ENCODE peak calls at places on chromosomes 3 and 15, in six cellular contexts. N is GM12892, P is transverse colon, Q is body of pancreas, T is HCT116, O is heart left ventricle. X is an unnamed sample.

GRCh38 chr3:178588593-178588992 is 52.4 kb downstream of the KCNMB2 start:
- DNase-seq in N (no peak), P (no peak), Q (no peak), T (no peak), O (no peak), X (no peak)

GRCh38 chr3:31999902-32000439 is 18.4 kb downstream of the ZNF860 start:
- DNase-seq in N (no peak), P (no peak), Q (no peak), T (no peak), O (no peak), X (no peak)

GRCh38 chr3:15114466-15115358 is 15.8 kb upstream of the RBSN start:
- DNase-seq in N (no peak), P (no peak), Q (no peak), T (no peak), O (no peak), X (no peak)

GRCh38 chr15:70569718-70570231 is 193.6 kb downstream of the UACA start:
- DNase-seq in N (no peak), P (no peak), Q (no peak), T (peak), O (no peak), X (no peak)

GRCh38 chr3:78165876-78166275 is 1126.0 kb downstream of the ROBO2 start:
- DNase-seq in N (no peak), P (no peak), Q (no peak), T (no peak), O (no peak), X (no peak)

GRCh38 chr3:48863122-48863521 is 15.4 kb upstream of the PRKAR2A start:
- DNase-seq in N (no peak), P (no peak), Q (no peak), T (no peak), O (no peak), X (no peak)

GRCh38 chr3:107800705-107801104 is 277.9 kb downstream of the BBX start:
- DNase-seq in N (no peak), P (no peak), Q (no peak), T (no peak), O (no peak), X (no peak)

GRCh38 chr3:126666002-126666401 is 11.1 kb upstream of the TXNRD3 start:
- DNase-seq in N (no peak), P (no peak), Q (no peak), T (no peak), O (no peak), X (no peak)

GRCh38 chr3:47089605-47090004 is 74.3 kb downstream of the SETD2 start:
- DNase-seq in N (no peak), P (no peak), Q (no peak), T (no peak), O (no peak), X (no peak)

GRCh38 chr3:60086811-60087210 is 1037.0 kb upstream of the CFAP20DC start:
- DNase-seq in N (no peak), P (no peak), Q (no peak), T (peak), O (no peak), X (peak)

GRCh38 chr3:138329127-138329983 is at the start of gene NME9:
- DNase-seq in N (peak), P (peak), Q (peak), T (peak), O (peak), X (peak)

GRCh38 chr15:91127236-91127914 is 27.3 kb downstream of the SV2B start:
- DNase-seq in N (no peak), P (no peak), Q (no peak), T (no peak), O (no peak), X (no peak)

GRCh38 chr3:163924600-163924999 is 1153.7 kb downstream of the SI start:
- DNase-seq in N (no peak), P (no peak), Q (no peak), T (no peak), O (no peak), X (no peak)

GRCh38 chr3:164230385-164231094 is 847.8 kb downstream of the SI start:
- DNase-seq in N (no peak), P (no peak), Q (no peak), T (no peak), O (no peak), X (no peak)

GRCh38 chr3:22862111-22862510 is 341.0 kb upstream of the UBE2E2 start:
- DNase-seq in N (no peak), P (no peak), Q (no peak), T (no peak), O (no peak), X (no peak)

GRCh38 chr15:45457215-45457614 is 65.3 kb downstream of the SLC30A4 start:
- DNase-seq in N (no peak), P (no peak), Q (no peak), T (no peak), O (no peak), X (no peak)

GRCh38 chr15:45456212-45457106 is 66.1 kb downstream of the SLC30A4 start:
- DNase-seq in N (no peak), P (peak), Q (peak), T (peak), O (peak), X (peak)

GRCh38 chr15:45454825-45455224 is 67.7 kb downstream of the SLC30A4 start:
- DNase-seq in N (peak), P (peak), Q (peak), T (peak), O (peak), X (peak)

GRCh38 chr15:45458746-45459403 is 63.7 kb downstream of the SLC30A4 start:
- DNase-seq in N (no peak), P (peak), Q (peak), T (no peak), O (peak), X (no peak)

DNA sequence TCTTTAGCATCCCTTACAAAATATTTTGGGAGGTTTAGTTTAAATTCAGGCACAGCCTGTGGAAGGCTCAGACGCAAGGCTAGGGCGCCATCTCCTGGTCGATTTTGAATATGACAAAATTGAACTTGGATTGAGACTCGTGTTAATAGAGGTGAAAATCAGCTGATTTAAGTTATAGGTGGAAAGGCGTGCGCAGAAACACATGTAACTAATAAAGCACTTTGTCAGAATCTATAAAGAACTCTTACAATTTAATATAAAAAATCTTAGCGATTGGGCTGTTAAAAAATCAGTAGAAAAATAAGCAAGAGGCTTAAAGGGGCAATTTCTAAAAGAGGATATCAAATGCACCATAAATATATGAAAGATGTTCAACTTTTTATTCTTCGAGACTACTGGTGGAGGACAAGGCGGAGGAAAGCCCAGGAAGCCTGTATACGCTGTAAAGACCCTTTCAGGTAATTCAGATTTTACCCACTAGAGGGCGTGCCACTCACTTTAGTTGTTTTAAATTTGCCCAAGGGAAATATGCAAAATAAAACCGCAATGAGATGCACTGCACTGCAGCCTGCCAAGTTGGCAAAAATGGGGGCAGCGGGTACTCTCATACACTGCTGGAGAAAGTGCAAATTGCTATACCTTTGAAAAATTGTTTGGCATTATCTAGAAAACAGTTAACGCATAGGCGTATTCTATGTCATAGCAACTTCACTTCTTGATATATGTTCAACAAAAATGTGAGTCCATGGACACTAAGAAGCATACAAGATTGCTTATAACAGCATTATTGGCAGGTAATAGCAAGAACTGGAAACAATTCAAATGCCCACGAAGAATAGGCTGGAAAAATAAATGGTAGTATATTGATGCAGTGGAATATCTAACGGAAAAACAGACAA is 64.7 kb downstream of the SLC30A4 start:
- DNase-seq in N (no peak), P (peak), Q (peak), T (peak), O (no peak), X (no peak)
- TF ChIP-seq POLR2A in N (no peak), P (no peak), Q (no peak), T (no peak), O (no peak), X (no peak)

GRCh38 chr3:38829404-38829803 is 13.4 kb upstream of the SCN10A start:
- DNase-seq in N (no peak), P (no peak), Q (no peak), T (no peak), O (no peak), X (peak)

GRCh38 chr3:38827791-38828190 is 11.8 kb upstream of the SCN10A start:
- DNase-seq in N (no peak), P (no peak), Q (no peak), T (no peak), O (no peak), X (no peak)

GRCh38 chr3:38824349-38824748 is 8.3 kb upstream of the SCN10A start:
- DNase-seq in N (no peak), P (no peak), Q (no peak), T (no peak), O (no peak), X (no peak)

GRCh38 chr3:38826001-38826400 is 10.0 kb upstream of the SCN10A start:
- DNase-seq in N (no peak), P (no peak), Q (no peak), T (no peak), O (no peak), X (no peak)

GRCh38 chr3:38828681-38829080 is 12.7 kb upstream of the SCN10A start:
- DNase-seq in N (no peak), P (no peak), Q (no peak), T (no peak), O (no peak), X (no peak)
- TF ChIP-seq POLR2A in N (no peak), P (no peak), Q (no peak), T (no peak), O (no peak), X (no peak)

DNA sequence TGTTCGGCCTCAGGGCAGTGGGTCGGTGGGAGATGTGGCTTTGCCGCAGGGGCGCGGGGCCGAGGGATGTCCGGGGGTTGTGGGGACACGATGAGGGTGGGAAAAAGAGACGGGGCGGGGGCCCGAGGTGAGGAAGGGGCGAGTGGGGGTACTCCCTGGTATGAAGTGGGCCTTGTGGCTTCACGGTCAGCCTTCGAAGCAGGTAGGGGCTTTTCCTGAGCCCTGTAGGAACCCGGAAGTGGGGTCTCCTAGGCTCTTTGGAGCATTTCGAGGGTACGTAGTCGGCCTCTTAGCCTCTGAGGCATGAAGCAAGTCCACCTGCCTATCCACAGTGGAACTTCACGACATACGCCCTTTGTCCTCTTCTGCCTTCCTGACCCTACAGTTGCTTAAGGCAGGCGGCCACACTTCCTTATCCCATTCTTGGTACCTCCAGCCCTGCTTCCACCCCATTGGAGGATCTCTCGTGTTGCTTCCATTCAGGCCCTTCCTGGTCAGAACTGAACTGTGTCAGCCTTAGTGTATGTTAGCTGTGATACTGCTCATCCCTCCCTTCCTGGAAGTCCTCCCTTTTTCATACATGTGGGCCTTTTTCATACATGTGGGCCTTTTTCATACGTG is 389 bp downstream of the ARPC4 start:
- DNase-seq in N (no peak), P (peak), Q (no peak), T (no peak), O (no peak), X (no peak)
- TF ChIP-seq POLR2A in N (peak), P (peak), Q (no peak), T (no peak), O (no peak), X (no peak)

GRCh38 chr15:69459063-69459462 is 6.4 kb downstream of the RPLP1 start:
- DNase-seq in N (no peak), P (no peak), Q (no peak), T (no peak), O (no peak), X (no peak)

GRCh38 chr15:69454953-69455352 is 2.3 kb downstream of the RPLP1 start:
- DNase-seq in N (no peak), P (no peak), Q (no peak), T (no peak), O (no peak), X (no peak)

GRCh38 chr15:69452702-69453513 is at the start of gene RPLP1:
- DNase-seq in N (peak), P (peak), Q (peak), T (peak), O (peak), X (peak)

GRCh38 chr15:69457304-69458280 is 5.0 kb downstream of the RPLP1 start:
- DNase-seq in N (no peak), P (no peak), Q (no peak), T (no peak), O (no peak), X (no peak)

DNA sequence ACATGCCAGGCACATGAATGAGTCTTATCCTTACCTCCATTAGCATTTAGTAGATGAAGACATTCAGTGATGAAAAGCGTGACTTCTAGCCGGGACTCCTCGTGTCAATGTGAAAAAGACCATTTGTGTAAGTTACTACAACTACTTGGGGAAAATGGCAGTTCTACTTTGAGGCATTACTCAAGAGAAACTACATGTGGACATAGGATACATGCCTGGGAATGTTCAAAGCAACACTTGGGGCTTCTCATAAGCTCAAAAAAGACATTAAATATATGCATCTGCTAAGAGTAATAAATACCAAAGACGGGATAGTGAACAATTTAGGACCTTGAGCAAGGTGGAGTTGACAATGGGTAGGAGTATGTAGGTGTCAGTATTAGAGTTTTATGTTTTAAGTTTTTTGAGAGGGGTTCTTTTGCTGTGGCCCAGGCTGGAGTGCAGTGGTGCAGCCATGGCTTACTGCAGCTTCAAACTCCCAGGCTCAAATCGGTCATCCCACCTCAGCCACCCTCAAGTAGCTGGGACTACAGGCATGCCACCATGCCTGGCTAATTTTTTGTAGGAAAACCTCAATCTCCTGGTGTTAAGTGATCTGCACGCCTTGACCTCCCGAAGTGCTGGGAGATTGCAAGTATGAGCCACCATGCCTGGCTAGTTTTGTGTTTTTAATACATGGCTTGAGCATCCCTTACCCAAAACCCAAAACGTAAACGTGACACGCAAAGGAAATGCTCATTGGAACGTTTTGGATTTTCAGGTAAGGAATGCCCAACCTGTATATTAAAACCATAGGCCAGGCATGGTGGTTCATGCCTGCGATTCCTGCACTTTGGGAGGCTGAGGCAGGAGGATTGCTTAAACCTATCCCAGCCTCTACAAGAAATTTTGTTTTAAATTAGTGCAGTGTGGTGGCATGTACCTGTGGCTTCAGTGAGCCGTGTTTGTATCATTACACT is 3.9 kb downstream of the RPLP1 start:
- DNase-seq in N (no peak), P (no peak), Q (no peak), T (no peak), O (no peak), X (no peak)
- TF ChIP-seq POLR2A in N (peak), P (no peak), Q (no peak), T (peak), O (no peak), X (no peak)

DNA sequence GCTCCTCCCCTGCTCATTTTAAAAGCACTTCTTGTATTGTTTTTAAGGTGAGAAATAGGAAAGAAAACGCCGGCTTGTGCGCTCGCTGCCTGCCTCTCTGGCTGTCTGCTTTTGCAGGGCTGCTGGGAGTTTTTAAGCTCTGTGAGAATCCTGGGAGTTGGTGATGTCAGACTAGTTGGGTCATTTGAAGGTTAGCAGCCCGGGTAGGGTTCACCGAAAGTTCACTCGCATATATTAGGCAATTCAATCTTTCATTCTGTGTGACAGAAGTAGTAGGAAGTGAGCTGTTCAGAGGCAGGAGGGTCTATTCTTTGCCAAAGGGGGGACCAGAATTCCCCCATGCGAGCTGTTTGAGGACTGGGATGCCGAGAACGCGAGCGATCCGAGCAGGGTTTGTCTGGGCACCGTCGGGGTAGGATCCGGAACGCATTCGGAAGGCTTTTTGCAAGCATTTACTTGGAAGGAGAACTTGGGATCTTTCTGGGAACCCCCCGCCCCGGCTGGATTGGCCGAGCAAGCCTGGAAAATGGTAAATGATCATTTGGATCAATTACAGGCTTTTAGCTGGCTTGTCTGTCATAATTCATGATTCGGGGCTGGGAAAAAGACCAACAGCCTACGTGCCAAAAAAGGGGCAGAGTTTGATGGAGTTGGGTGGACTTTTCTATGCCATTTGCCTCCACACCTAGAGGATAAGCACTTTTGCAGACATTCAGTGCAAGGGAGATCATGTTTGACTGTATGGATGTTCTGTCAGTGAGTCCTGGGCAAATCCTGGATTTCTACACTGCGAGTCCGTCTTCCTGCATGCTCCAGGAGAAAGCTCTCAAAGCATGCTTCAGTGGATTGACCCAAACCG is at the start of gene RARB:
- DNase-seq in N (no peak), P (peak), Q (peak), T (no peak), O (peak), X (peak)
- TF ChIP-seq POLR2A in N (no peak), P (peak), Q (peak), T (no peak), O (peak), X (peak)

GRCh38 chr3:141401095-141401494 is 32.8 kb downstream of the ZBTB38 start:
- DNase-seq in N (no peak), P (no peak), Q (no peak), T (no peak), O (no peak), X (no peak)
- TF ChIP-seq POLR2A in N (no peak), P (no peak), Q (no peak), T (no peak), O (no peak), X (no peak)

GRCh38 chr15:89138999-89139612 is 50.9 kb downstream of the ABHD2 start:
- DNase-seq in N (no peak), P (no peak), Q (no peak), T (no peak), O (no peak), X (no peak)
- TF ChIP-seq POLR2A in N (no peak), P (no peak), Q (no peak), T (no peak), O (no peak), X (no peak)